ENCODE peak calls at places on chromosomes 12 and 14, in five cellular contexts. T, H, M, A and Y are unnamed samples.

GRCh38 chr14:100775831-100776591 is 49.3 kb downstream of the DLK1 start:
- DNase-seq in T (no peak), H (peak), M (no peak), A (peak), Y (peak)

GRCh38 chr12:95977764-95978305 is 18.3 kb downstream of the HAL start:
- DNase-seq in T (no peak), H (no peak), M (no peak), A (no peak), Y (no peak)

GRCh38 chr12:76199808-76200207 is 115.3 kb upstream of the NAP1L1 start:
- DNase-seq in T (no peak), H (peak), M (no peak), A (no peak), Y (no peak)

GRCh38 chr12:71164877-71165197 is 7.0 kb upstream of the TSPAN8 start:
- DNase-seq in T (no peak), H (no peak), M (no peak), A (peak), Y (no peak)

GRCh38 chr14:56340921-56341320 is 222.7 kb downstream of the PELI2 start:
- DNase-seq in T (no peak), H (no peak), M (no peak), A (no peak), Y (no peak)

GRCh38 chr14:87992349-87992719 is 648 bp downstream of the GALC start:
- DNase-seq in T (no peak), H (peak), M (no peak), A (no peak), Y (peak)

GRCh38 chr14:61257469-61258057 is 23.6 kb downstream of the TMEM30B start:
- DNase-seq in T (no peak), H (no peak), M (no peak), A (no peak), Y (no peak)

GRCh38 chr14:68172664-68173063 is 353.1 kb downstream of the RAD51B start:
- DNase-seq in T (peak), H (no peak), M (no peak), A (no peak), Y (no peak)

GRCh38 chr14:75190023-75190422 is 13.6 kb upstream of the TMED10 start:
- DNase-seq in T (no peak), H (no peak), M (no peak), A (no peak), Y (no peak)

GRCh38 chr12:15919491-15919890 is 8.4 kb downstream of the DERA start:
- DNase-seq in T (no peak), H (no peak), M (no peak), A (no peak), Y (no peak)

GRCh38 chr14:99520571-99521081 is 39.4 kb downstream of the CCNK start:
- DNase-seq in T (no peak), H (no peak), M (no peak), A (no peak), Y (no peak)

GRCh38 chr14:23386999-23387398 is 10.2 kb downstream of the CMTM5 start:
- DNase-seq in T (no peak), H (no peak), M (no peak), A (no peak), Y (no peak)

GRCh38 chr14:88999137-88999536 is 174.7 kb downstream of the TTC8 start:
- DNase-seq in T (no peak), H (no peak), M (no peak), A (no peak), Y (no peak)

GRCh38 chr14:79294506-79294905 is 916.8 kb downstream of the DIO2 start:
- DNase-seq in T (no peak), H (peak), M (no peak), A (no peak), Y (no peak)

GRCh38 chr14:24443053-24443683 is 592 bp upstream of the SDR39U1 start:
- DNase-seq in T (no peak), H (no peak), M (no peak), A (no peak), Y (no peak)

GRCh38 chr12:47014474-47014873 is 64.9 kb upstream of the PCED1B start:
- DNase-seq in T (no peak), H (peak), M (no peak), A (no peak), Y (no peak)

GRCh38 chr12:47361389-47362031 is 281.8 kb upstream of the AMIGO2 start:
- DNase-seq in T (no peak), H (no peak), M (peak), A (peak), Y (no peak)

GRCh38 chr14:49865431-49865859 is 12.9 kb upstream of the NEMF start:
- DNase-seq in T (peak), H (peak), M (no peak), A (peak), Y (peak)

GRCh38 chr12:112750971-112751370 is 40.6 kb upstream of the RPH3A start:
- DNase-seq in T (no peak), H (peak), M (no peak), A (no peak), Y (no peak)

GRCh38 chr12:64551676-64552075 is 58.6 kb upstream of the RASSF3 start:
- DNase-seq in T (no peak), H (no peak), M (no peak), A (peak), Y (no peak)

GRCh38 chr12:107503129-107503850 is 182.3 kb upstream of the PWP1 start:
- DNase-seq in T (no peak), H (no peak), M (no peak), A (no peak), Y (no peak)

DNA sequence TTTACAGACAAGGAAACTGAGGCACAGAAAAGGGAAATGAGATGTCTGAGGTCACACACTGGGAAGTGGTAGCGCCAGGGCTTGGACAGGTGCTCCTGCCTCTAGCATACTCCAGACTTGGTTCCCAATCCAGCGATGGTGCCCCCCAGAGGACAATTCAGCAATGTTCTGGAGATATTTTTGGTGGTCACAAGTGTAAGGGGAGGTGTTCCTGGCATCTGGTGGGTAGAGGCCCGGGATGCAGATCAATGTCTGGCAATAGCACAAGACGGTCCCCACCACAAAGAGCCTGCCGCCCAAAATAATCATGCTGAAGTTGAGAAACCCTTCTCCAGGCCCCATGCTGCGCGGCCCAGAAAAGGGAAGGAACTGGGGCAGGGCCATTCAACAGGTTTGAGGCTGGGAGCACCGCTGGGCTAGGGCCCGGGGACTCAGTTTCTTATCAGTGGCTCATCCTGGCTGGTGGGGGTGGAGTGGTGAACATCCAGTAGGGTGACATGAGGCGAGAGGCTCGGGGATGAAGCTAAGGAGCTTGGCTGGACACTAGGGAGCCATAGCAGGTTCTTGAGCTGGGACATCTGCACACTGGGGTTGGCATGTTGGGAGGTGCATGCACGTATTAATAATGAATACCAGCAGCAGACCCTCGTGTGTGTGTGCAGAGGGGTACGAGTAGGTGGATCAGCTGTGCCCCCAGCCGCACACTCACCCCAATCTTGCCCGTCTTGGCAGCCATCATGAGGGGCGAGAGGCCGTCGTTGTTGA is 35.1 kb downstream of the TRPV4 start:
- DNase-seq in T (no peak), H (no peak), M (no peak), A (no peak), Y (no peak)
- TF ChIP-seq CTCF in T (no peak), H (peak), M (no peak), A (no peak), Y (no peak)

GRCh38 chr12:27808831-27809230 is 28.8 kb upstream of the MANSC4 start:
- DNase-seq in T (peak), H (no peak), M (no peak), A (no peak), Y (no peak)
- H3K4me3 ChIP-seq in T (no peak), H (no peak), M (no peak), A (no peak), Y (no peak)

DNA sequence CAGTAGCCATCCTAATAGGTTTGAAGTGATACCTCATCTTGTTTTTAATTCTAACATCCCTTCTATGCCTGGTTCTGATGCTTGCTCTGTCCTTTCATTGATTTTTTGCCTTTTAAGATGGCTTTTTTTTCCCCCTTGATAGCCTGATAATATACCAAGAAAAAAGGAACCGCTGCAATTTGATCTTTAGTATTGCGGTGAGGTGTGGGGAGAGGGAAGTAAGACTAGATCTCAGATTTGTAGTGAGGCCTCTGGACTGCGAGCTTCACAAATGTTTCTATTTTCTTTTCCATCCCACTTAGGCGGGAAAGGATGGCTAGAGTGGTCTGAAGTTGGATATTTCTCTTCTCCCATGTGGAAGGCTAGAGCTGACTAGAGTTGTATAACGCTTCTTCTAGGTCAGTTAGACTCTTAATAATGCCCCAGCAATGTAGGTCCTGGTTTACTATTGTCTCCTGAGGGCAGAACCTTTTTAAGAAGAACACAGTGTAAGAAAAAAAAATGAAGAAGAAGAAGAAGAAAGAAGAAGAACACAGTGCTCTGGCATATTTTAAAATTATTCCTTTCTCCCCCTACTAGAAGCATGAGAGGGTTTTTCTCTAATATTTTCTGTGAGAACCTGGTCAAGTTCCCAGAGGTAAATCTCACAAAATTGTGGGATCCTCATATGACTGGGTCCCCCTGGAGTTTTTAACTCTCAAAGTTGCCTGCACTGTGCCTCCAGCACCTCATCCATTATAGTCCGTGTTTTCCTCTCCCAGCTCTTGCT is 11.9 kb upstream of the KLRB1 start:
- DNase-seq in T (no peak), H (no peak), M (no peak), A (no peak), Y (no peak)
- TF ChIP-seq CTCF in T (no peak), H (no peak), M (no peak), A (no peak), Y (no peak)

GRCh38 chr12:3380200-3381020 is 110.6 kb upstream of the PRMT8 start:
- DNase-seq in T (no peak), H (no peak), M (no peak), A (no peak), Y (no peak)

GRCh38 chr12:3377056-3377455 is 113.9 kb upstream of the PRMT8 start:
- DNase-seq in T (no peak), H (no peak), M (no peak), A (no peak), Y (no peak)

GRCh38 chr12:3378655-3379054 is 112.3 kb upstream of the PRMT8 start:
- DNase-seq in T (no peak), H (no peak), M (no peak), A (no peak), Y (no peak)

GRCh38 chr12:3379079-3379478 is 111.9 kb upstream of the PRMT8 start:
- DNase-seq in T (no peak), H (no peak), M (no peak), A (no peak), Y (no peak)

GRCh38 chr12:3381059-3382047 is 109.7 kb upstream of the PRMT8 start:
- DNase-seq in T (no peak), H (no peak), M (no peak), A (no peak), Y (no peak)
- H3K4me3 ChIP-seq in T (no peak), H (no peak), M (no peak), A (no peak), Y (no peak)